ENCODE peak calls at places on chromosomes 3 and 15, in eight cellular contexts. W is A549; R is T-helper 2 cell; G is GM12865; D is lower lobe of right lung; X is activated T-cell treated with anti-CD3 and anti-CD28 coated beads, Interleukin-2, amount 50 U/mL, for 72 hours; K is stimulated activated CD8-positive, alpha-beta memory T cell treated with anti-CD3 and anti-CD28 coated beads, Interleukin-7, amount 100 ng/mL, for 24 hours; A is fibroblast of the aortic adventitia. U is an unnamed sample.

GRCh38 chr3:134356411-134357040 is 17.7 kb downstream of the AMOTL2 start:
- DNase-seq in D (no peak), R (no peak), A (no peak), K (no peak), X (no peak), W (no peak), G (no peak), U (no peak)

GRCh38 chr3:161273589-161274218 is 52.6 kb downstream of the NMD3 start:
- DNase-seq in K (no peak), G (peak; percentile 49), A (peak; percentile 75), W (no peak), R (no peak), D (no peak), X (peak; percentile 14), U (no peak)

GRCh38 chr3:113844622-113845222 is 6.1 kb downstream of the GRAMD1C start:
- DNase-seq in G (peak; percentile 41), A (peak; percentile 68), D (no peak), W (peak; percentile 44), R (no peak), K (no peak), X (no peak), U (peak; percentile 72)

GRCh38 chr15:27656296-27656987 is 442.7 kb downstream of the OCA2 start:
- DNase-seq in W (no peak), X (no peak), G (no peak), A (no peak), K (no peak), D (no peak), R (no peak), U (no peak)

GRCh38 chr3:27507111-27507510 is 22.9 kb upstream of the SLC4A7 start:
- DNase-seq in A (peak; percentile 70), R (no peak), X (no peak), K (no peak), W (no peak), G (no peak), D (no peak), U (no peak)

GRCh38 chr3:52971895-52972294 is 74.0 kb downstream of the SFMBT1 start:
- DNase-seq in W (no peak), X (no peak), K (no peak), D (no peak), R (no peak), G (no peak), A (no peak), U (no peak)

GRCh38 chr15:52783191-52783829 is 6.8 kb downstream of the ONECUT1 start:
- DNase-seq in R (no peak), W (no peak), G (no peak), A (no peak), K (no peak), D (no peak), X (no peak), U (no peak)

GRCh38 chr3:142929109-142929508 is 34.4 kb downstream of the PAQR9 start:
- DNase-seq in K (no peak), R (no peak), G (peak; percentile 73), A (peak; percentile 35), W (peak; percentile 78), D (peak; percentile 61), X (peak; percentile 57), U (no peak)

GRCh38 chr3:142896996-142897395 is 8.1 kb upstream of the PCOLCE2 start:
- DNase-seq in X (no peak), R (no peak), G (no peak), A (no peak), D (no peak), W (no peak), K (no peak), U (no peak)

GRCh38 chr15:56227780-56228179 is 15.9 kb downstream of the RFX7 start:
- DNase-seq in A (no peak), X (no peak), D (no peak), R (no peak), K (no peak), G (no peak), W (no peak), U (no peak)

GRCh38 chr3:45874677-45875346 is 11.5 kb upstream of the CCR9 start:
- DNase-seq in G (no peak), D (no peak), X (no peak), W (no peak), R (no peak), A (no peak), K (no peak), U (no peak)

GRCh38 chr3:23203651-23204111 is 554 bp downstream of the UBE2E2 start:
- DNase-seq in D (peak; percentile 50), R (no peak), K (no peak), X (peak; percentile 18), A (peak; percentile 25), G (peak; percentile 39), W (peak; percentile 14), U (peak; percentile 15)